ENCODE peak calls at places on chromosome 6, in six cellular contexts. M is nucleus accumbens; O is caudate nucleus; E is stimulated activated CD8-positive, alpha-beta memory T cell treated with anti-CD3 and anti-CD28 coated beads, Interleukin-15, amount 100 ng/mL, for 24 hours; Y is T-cell; I is HT-29. G is an unnamed sample.

GRCh38 chr6:36793296-36793912 is 45.8 kb downstream of the CPNE5 start:
- DNase-seq in M (no peak), O (no peak), E (no peak), Y (no peak), I (no peak), G (no peak)

GRCh38 chr6:38150681-38151296 is 331.3 kb downstream of the ZFAND3 start:
- DNase-seq in M (no peak), O (no peak), E (no peak), Y (no peak), I (no peak), G (no peak)

GRCh38 chr6:159012201-159012600 is 12.2 kb upstream of the RSPH3 start:
- DNase-seq in M (no peak), O (no peak), E (no peak), Y (no peak), I (no peak), G (no peak)

GRCh38 chr6:31285496-31285895 is 13.6 kb upstream of the HLA-C start:
- DNase-seq in M (no peak), O (no peak), E (no peak), Y (no peak), I (no peak), G (no peak)

GRCh38 chr6:159100789-159101182 is 56.0 kb upstream of the TAGAP start:
- DNase-seq in M (no peak), O (no peak), E (no peak), Y (no peak), I (no peak), G (no peak)

GRCh38 chr6:131182991-131183425 is 47.7 kb downstream of the AKAP7 start:
- DNase-seq in M (no peak), O (peak; percentile 7), E (no peak), Y (peak; percentile 9), I (peak; percentile 57), G (no peak)

GRCh38 chr6:75656479-75656878 is 54.8 kb downstream of the SENP6 start:
- DNase-seq in M (no peak), O (no peak), E (no peak), Y (no peak), I (no peak), G (no peak)

GRCh38 chr6:12482386-12482785 is 192.2 kb downstream of the EDN1 start:
- DNase-seq in M (no peak), O (no peak), E (no peak), Y (no peak), I (peak; percentile 52), G (no peak)

GRCh38 chr6:113680351-113680750 is 176.8 kb upstream of the MARCKS start:
- DNase-seq in M (no peak), O (no peak), E (no peak), Y (no peak), I (no peak), G (no peak)

GRCh38 chr6:78436335-78436734 is 431.0 kb upstream of the IRAK1BP1 start:
- DNase-seq in M (no peak), O (no peak), E (no peak), Y (no peak), I (peak; percentile 47), G (no peak)

GRCh38 chr6:83055366-83055964 is 10.2 kb downstream of the UBE3D start:
- DNase-seq in M (peak; percentile 36), O (peak; percentile 73), E (no peak), Y (peak; percentile 10), I (peak; percentile 66), G (peak; percentile 35)